ENCODE peak calls at places on chromosomes 2 and 18, in four cellular contexts. W is fibroblast of pulmonary artery; G is tibial artery; K is stimulated activated naive CD4-positive, alpha-beta T cell. B is an unnamed sample.

GRCh38 chr18:27748336-27748735 is 428.6 kb downstream of the CDH2 start:
- DNase-seq in G (no peak), K (no peak), W (no peak), B (no peak)

GRCh38 chr2:52416340-52416739 is 1351.3 kb upstream of the CHAC2 start:
- DNase-seq in K (no peak), G (no peak), W (peak; percentile 16), B (no peak)

GRCh38 chr2:229223107-229223506 is 48.0 kb downstream of the PID1 start:
- DNase-seq in W (no peak), G (no peak), K (no peak), B (no peak)

GRCh38 chr2:10987439-10987838 is 75.7 kb downstream of the KCNF1 start:
- DNase-seq in W (no peak), K (no peak), G (no peak), B (no peak)

GRCh38 chr2:14448340-14448739 is 184.2 kb upstream of the LRATD1 start:
- DNase-seq in G (no peak), W (no peak), K (no peak), B (no peak)

GRCh38 chr2:224379210-224379609 is 22.7 kb downstream of the FAM124B start:
- DNase-seq in K (no peak), W (no peak), G (no peak), B (no peak)

GRCh38 chr2:216934151-216934550 is 74.3 kb upstream of the TNP1 start:
- DNase-seq in G (no peak), K (no peak), W (no peak), B (no peak)

GRCh38 chr2:209624192-209624938 is 147.3 kb upstream of the UNC80 start:
- DNase-seq in K (no peak), G (no peak), W (no peak), B (no peak)

GRCh38 chr2:207163053-207163814 is 2.5 kb downstream of the KLF7 start:
- DNase-seq in W (peak; percentile 91), G (no peak), K (no peak), B (no peak)

GRCh38 chr18:3481696-3482210 is 31.8 kb downstream of the TGIF1 start:
- DNase-seq in G (no peak), W (peak; percentile 69), K (no peak), B (no peak)

GRCh38 chr2:170449034-170449433 is 266.1 kb upstream of the SP5 start:
- DNase-seq in W (no peak), G (no peak), K (no peak), B (no peak)

GRCh38 chr2:48754874-48755273 is 650 bp downstream of the LHCGR start:
- DNase-seq in W (no peak), K (no peak), G (no peak), B (no peak)